ENCODE peak calls at places on chromosomes 2 and 18, in four cellular contexts. A is MM.1S, O is Daoy, Q is M059J. W is an unnamed sample.

GRCh38 chr18:61589053-61589723 is 256.0 kb downstream of the CDH20 start:
- DNase-seq in A (no peak), O (no peak), Q (no peak), W (no peak)

GRCh38 chr2:156845806-156846558 is 409.8 kb downstream of the GPD2 start:
- DNase-seq in A (no peak), O (no peak), Q (peak; percentile 80), W (peak; percentile 5)

GRCh38 chr2:207133862-207134519 is 31.8 kb downstream of the KLF7 start:
- DNase-seq in A (peak; percentile 26), O (peak; percentile 93), Q (peak; percentile 91), W (peak; percentile 92)

GRCh38 chr18:36186461-36187137 is 698 bp upstream of the MOCOS start:
- DNase-seq in A (no peak), O (peak; percentile 41), Q (peak; percentile 31), W (no peak)

GRCh38 chr2:99881901-99882591 is 260.3 kb downstream of the AFF3 start:
- DNase-seq in A (no peak), O (peak; percentile 73), Q (peak; percentile 87), W (peak; percentile 96)

GRCh38 chr2:53708988-53709387 is 58.6 kb upstream of the CHAC2 start:
- DNase-seq in A (no peak), O (no peak), Q (no peak), W (no peak)

GRCh38 chr18:36511791-36512352 is 214.4 kb downstream of the FHOD3 start:
- DNase-seq in A (no peak), O (no peak), Q (peak; percentile 49), W (no peak)

GRCh38 chr2:69781321-69782248 is 39.7 kb downstream of the ANXA4 start:
- DNase-seq in A (no peak), O (no peak), Q (no peak), W (no peak)

GRCh38 chr2:28661589-28662001 is 90.0 kb upstream of the PPP1CB start:
- DNase-seq in A (no peak), O (peak; percentile 83), Q (peak; percentile 82), W (peak; percentile 80)

GRCh38 chr2:148989882-148990493 is 48.5 kb upstream of the LYPD6B start:
- DNase-seq in A (peak; percentile 70), O (peak; percentile 62), Q (peak; percentile 74), W (peak; percentile 68)

GRCh38 chr2:133667085-133667484 is 98.8 kb upstream of the NCKAP5 start:
- DNase-seq in A (no peak), O (peak; percentile 77), Q (peak; percentile 93), W (peak; percentile 74)

W was measured in astrocyte.